ENCODE peak calls at places on chromosomes 7 and 10, in six cellular contexts. W is activated T-helper 1 cell treated with Interleukin-2 at 50 U/mL for 16 hours; A is cardiac muscle cell; I is pons; J is T-helper 22 cell; K is stimulated activated CD4-positive, alpha-beta T cell treated with anti-CD3 and anti-CD28 coated beads, Interleukin-12 subunit alpha, Interleukin-12 subunit beta, amount 100 ng/mL, for 48 hours. Y is an unnamed sample.

GRCh38 chr7:144484445-144484844 is 81.0 kb upstream of the NOBOX start:
- DNase-seq in A (no peak), I (no peak), J (no peak), W (no peak), K (no peak), Y (no peak)

GRCh38 chr7:45689011-45689796 is 115.0 kb downstream of the ADCY1 start:
- DNase-seq in A (no peak), J (no peak), W (no peak), I (no peak), K (no peak), Y (peak)

GRCh38 chr10:113518816-113519591 is 33.8 kb upstream of the HABP2 start:
- DNase-seq in K (no peak), A (no peak), I (no peak), J (no peak), W (no peak), Y (no peak)

GRCh38 chr7:99762680-99763327 is 21.2 kb downstream of the CYP3A4 start:
- DNase-seq in K (no peak), A (no peak), W (no peak), J (no peak), I (no peak), Y (no peak)

GRCh38 chr10:93715345-93715744 is 13.0 kb upstream of the FRA10AC1 start:
- DNase-seq in W (no peak), A (no peak), J (no peak), I (no peak), K (no peak), Y (no peak)

GRCh38 chr7:106367664-106368063 is 82.9 kb upstream of the NAMPT start:
- DNase-seq in A (no peak), J (no peak), W (no peak), I (no peak), K (no peak), Y (no peak)

GRCh38 chr10:93751832-93752231 is 5.9 kb upstream of the LGI1 start:
- DNase-seq in J (no peak), W (no peak), A (peak), K (no peak), I (no peak), Y (peak)

GRCh38 chr10:96756111-96756903 is 36.0 kb upstream of the PIK3AP1 start:
- DNase-seq in I (no peak), J (no peak), A (no peak), K (no peak), W (no peak), Y (no peak)

GRCh38 chr10:74612195-74612594 is 214.2 kb upstream of the KAT6B start:
- DNase-seq in J (no peak), A (no peak), W (no peak), K (no peak), I (no peak), Y (no peak)

GRCh38 chr10:117260094-117260493 is 19.2 kb downstream of the SLC18A2 start:
- DNase-seq in J (no peak), W (no peak), I (no peak), A (peak), K (no peak), Y (no peak)

GRCh38 chr10:92279297-92279696 is 11.6 kb downstream of the CPEB3 start:
- DNase-seq in J (no peak), I (no peak), K (no peak), W (no peak), A (no peak), Y (no peak)

GRCh38 chr10:111316607-111317006 is 239.8 kb downstream of the ADRA2A start:
- DNase-seq in K (no peak), I (no peak), W (no peak), J (no peak), A (no peak), Y (no peak)

GRCh38 chr10:97234403-97234802 is 48.6 kb upstream of the SLIT1 start:
- DNase-seq in W (no peak), J (no peak), A (peak), K (peak), I (peak), Y (peak)

GRCh38 chr10:126598009-126598408 is 72.5 kb downstream of the C10orf90 start:
- DNase-seq in W (no peak), I (peak), J (no peak), K (no peak), A (peak), Y (peak)

GRCh38 chr10:107043461-107043860 is 121.0 kb downstream of the SORCS1 start:
- DNase-seq in J (no peak), W (no peak), I (no peak), K (no peak), A (no peak), Y (no peak)

GRCh38 chr7:84021292-84021898 is 173.2 kb downstream of the SEMA3A start:
- DNase-seq in K (no peak), I (no peak), J (no peak), A (peak), W (no peak), Y (no peak)

GRCh38 chr7:4030346-4030745 is 651.7 kb upstream of the FOXK1 start:
- DNase-seq in A (no peak), K (no peak), I (no peak), W (no peak), J (no peak), Y (no peak)

GRCh38 chr7:139471740-139472353 is 11.6 kb downstream of the KLRG2 start:
- DNase-seq in W (no peak), A (no peak), K (no peak), J (no peak), I (no peak), Y (no peak)

GRCh38 chr7:102045681-102046372 is 228.4 kb downstream of the CUX1 start:
- DNase-seq in A (no peak), W (no peak), K (no peak), I (no peak), J (no peak), Y (no peak)

Y was measured in HTR-8/SVneo.